ENCODE peak calls at places on chromosomes 1 and 21, in four cellular contexts. One of them, this sample, is unnamed.

GRCh38 chr21:25552856-25553255 is 54.4 kb downstream of the MRPL39 start:
- DNase-seq in HepG2: peak; percentile 42
- DNase-seq in CD4-positive, CD25-positive, alpha-beta regulatory T cell: no peak
- DNase-seq in Karpas-422: no peak
- DNase-seq in this sample: no peak

GRCh38 chr1:25195835-25196234 is 36.5 kb downstream of the SYF2 start:
- DNase-seq in HepG2: no peak
- DNase-seq in CD4-positive, CD25-positive, alpha-beta regulatory T cell: no peak
- DNase-seq in Karpas-422: no peak
- DNase-seq in this sample: no peak

GRCh38 chr1:232385221-232385620 is 244.7 kb downstream of the SIPA1L2 start:
- DNase-seq in HepG2: no peak
- DNase-seq in CD4-positive, CD25-positive, alpha-beta regulatory T cell: no peak
- DNase-seq in Karpas-422: no peak
- DNase-seq in this sample: no peak

GRCh38 chr1:30781906-30782305 is 24.3 kb upstream of the LAPTM5 start:
- DNase-seq in HepG2: no peak
- DNase-seq in CD4-positive, CD25-positive, alpha-beta regulatory T cell: no peak
- DNase-seq in Karpas-422: no peak
- DNase-seq in this sample: no peak

GRCh38 chr21:38628426-38628825 is 130.1 kb upstream of the ERG start:
- DNase-seq in HepG2: peak; percentile 2
- DNase-seq in CD4-positive, CD25-positive, alpha-beta regulatory T cell: no peak
- DNase-seq in Karpas-422: no peak
- DNase-seq in this sample: no peak

GRCh38 chr1:198064181-198064580 is 92.6 kb upstream of the NEK7 start:
- DNase-seq in HepG2: no peak
- DNase-seq in CD4-positive, CD25-positive, alpha-beta regulatory T cell: no peak
- DNase-seq in Karpas-422: no peak
- DNase-seq in this sample: no peak

GRCh38 chr1:151989131-151989868 is 4.4 kb downstream of the S100A10 start:
- DNase-seq in HepG2: no peak
- DNase-seq in CD4-positive, CD25-positive, alpha-beta regulatory T cell: peak; percentile 47
- DNase-seq in Karpas-422: no peak
- DNase-seq in this sample: no peak

GRCh38 chr1:89953929-89954328 is 41.0 kb upstream of the ZNF326 start:
- DNase-seq in HepG2: no peak
- DNase-seq in CD4-positive, CD25-positive, alpha-beta regulatory T cell: no peak
- DNase-seq in Karpas-422: no peak
- DNase-seq in this sample: no peak

GRCh38 chr1:41381691-41382530 is 20.7 kb downstream of the FOXO6 start:
- DNase-seq in HepG2: no peak
- DNase-seq in CD4-positive, CD25-positive, alpha-beta regulatory T cell: no peak
- DNase-seq in Karpas-422: no peak
- DNase-seq in this sample: no peak

GRCh38 chr1:200445213-200445612 is 35.4 kb upstream of the ZNF281 start:
- DNase-seq in HepG2: no peak
- DNase-seq in CD4-positive, CD25-positive, alpha-beta regulatory T cell: no peak
- DNase-seq in Karpas-422: no peak
- DNase-seq in this sample: no peak

GRCh38 chr21:41316200-41316599 is 401 bp upstream of the FAM3B start:
- DNase-seq in HepG2: no peak
- DNase-seq in CD4-positive, CD25-positive, alpha-beta regulatory T cell: no peak
- DNase-seq in Karpas-422: no peak
- DNase-seq in this sample: no peak

GRCh38 chr1:41776896-41777431 is 141.8 kb downstream of the HIVEP3 start:
- DNase-seq in HepG2: no peak
- DNase-seq in CD4-positive, CD25-positive, alpha-beta regulatory T cell: no peak
- DNase-seq in Karpas-422: no peak
- DNase-seq in this sample: no peak

GRCh38 chr1:62306065-62306464 is 13.2 kb downstream of the KANK4 start:
- DNase-seq in HepG2: no peak
- DNase-seq in CD4-positive, CD25-positive, alpha-beta regulatory T cell: no peak
- DNase-seq in Karpas-422: no peak
- DNase-seq in this sample: no peak

GRCh38 chr1:58874757-58875755 is 91.2 kb upstream of the JUN start:
- DNase-seq in HepG2: peak; percentile 84
- DNase-seq in CD4-positive, CD25-positive, alpha-beta regulatory T cell: no peak
- DNase-seq in Karpas-422: no peak
- DNase-seq in this sample: no peak

GRCh38 chr1:99602404-99602969 is 43.4 kb upstream of the PALMD start:
- DNase-seq in HepG2: no peak
- DNase-seq in CD4-positive, CD25-positive, alpha-beta regulatory T cell: no peak
- DNase-seq in Karpas-422: no peak
- DNase-seq in this sample: no peak

GRCh38 chr1:234611799-234612351 is 1.9 kb upstream of the IRF2BP2 start:
- DNase-seq in HepG2: peak; percentile 96
- DNase-seq in CD4-positive, CD25-positive, alpha-beta regulatory T cell: no peak
- DNase-seq in Karpas-422: peak; percentile 55
- DNase-seq in this sample: no peak

GRCh38 chr1:94096797-94097549 is 24.0 kb downstream of the ABCA4 start:
- DNase-seq in HepG2: peak; percentile 61
- DNase-seq in CD4-positive, CD25-positive, alpha-beta regulatory T cell: no peak
- DNase-seq in Karpas-422: no peak
- DNase-seq in this sample: no peak

GRCh38 chr1:54391450-54392071 is 14.6 kb downstream of the SSBP3 start:
- DNase-seq in HepG2: no peak
- DNase-seq in CD4-positive, CD25-positive, alpha-beta regulatory T cell: no peak
- DNase-seq in Karpas-422: no peak
- DNase-seq in this sample: no peak
- H3K36me3 ChIP-seq in HepG2: peaks cover 34% of the 10 kb centered on the region
- H3K36me3 ChIP-seq in CD4-positive, CD25-positive, alpha-beta regulatory T cell: peaks cover 33% of the 10 kb centered on the region
- H3K36me3 ChIP-seq in Karpas-422: no peaks in the 10 kb centered on the region
- H3K36me3 ChIP-seq in this sample: peaks cover 9% of the 10 kb centered on the region

DNA sequence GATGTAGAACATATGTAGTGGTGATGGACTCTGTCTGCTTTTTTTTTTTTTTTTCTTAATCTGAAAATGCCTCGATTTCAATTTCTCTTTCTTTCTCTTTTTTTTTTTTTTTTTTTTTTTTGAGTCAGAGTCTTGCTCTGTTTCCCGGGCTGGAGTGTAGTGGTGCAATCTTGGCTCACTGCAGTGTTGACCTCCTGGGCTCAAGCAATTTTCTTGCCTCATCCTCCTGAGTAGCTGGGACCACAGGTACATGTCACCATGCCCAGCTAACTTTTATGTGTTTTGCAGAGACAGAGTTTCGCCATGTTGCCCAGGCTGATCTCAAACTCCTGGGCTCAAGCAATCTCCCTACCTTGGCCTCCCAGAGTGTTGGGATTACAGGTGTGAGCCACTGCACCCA is 17.4 kb downstream of the MAST2 start:
- DNase-seq in HepG2: no peak
- DNase-seq in CD4-positive, CD25-positive, alpha-beta regulatory T cell: no peak
- DNase-seq in Karpas-422: no peak
- DNase-seq in this sample: no peak
- H3K36me3 ChIP-seq in HepG2: peaks cover 17% of the 10 kb centered on the region
- H3K36me3 ChIP-seq in CD4-positive, CD25-positive, alpha-beta regulatory T cell: no peaks in the 10 kb centered on the region
- H3K36me3 ChIP-seq in Karpas-422: peaks cover 44% of the 10 kb centered on the region
- H3K36me3 ChIP-seq in this sample: no peaks in the 10 kb centered on the region

GRCh38 chr1:39359028-39359570 is 132.3 kb upstream of the BMP8A start:
- DNase-seq in HepG2: no peak
- DNase-seq in CD4-positive, CD25-positive, alpha-beta regulatory T cell: no peak
- DNase-seq in Karpas-422: no peak
- DNase-seq in this sample: no peak

GRCh38 chr1:39361446-39361845 is 130.0 kb upstream of the BMP8A start:
- DNase-seq in HepG2: no peak
- DNase-seq in CD4-positive, CD25-positive, alpha-beta regulatory T cell: no peak
- DNase-seq in Karpas-422: no peak
- DNase-seq in this sample: no peak

GRCh38 chr1:39363267-39363666 is 128.2 kb upstream of the BMP8A start:
- DNase-seq in HepG2: no peak
- DNase-seq in CD4-positive, CD25-positive, alpha-beta regulatory T cell: no peak
- DNase-seq in Karpas-422: no peak
- DNase-seq in this sample: no peak

GRCh38 chr1:39358491-39358890 is 132.9 kb upstream of the BMP8A start:
- DNase-seq in HepG2: no peak
- DNase-seq in CD4-positive, CD25-positive, alpha-beta regulatory T cell: no peak
- DNase-seq in Karpas-422: no peak
- DNase-seq in this sample: no peak

DNA sequence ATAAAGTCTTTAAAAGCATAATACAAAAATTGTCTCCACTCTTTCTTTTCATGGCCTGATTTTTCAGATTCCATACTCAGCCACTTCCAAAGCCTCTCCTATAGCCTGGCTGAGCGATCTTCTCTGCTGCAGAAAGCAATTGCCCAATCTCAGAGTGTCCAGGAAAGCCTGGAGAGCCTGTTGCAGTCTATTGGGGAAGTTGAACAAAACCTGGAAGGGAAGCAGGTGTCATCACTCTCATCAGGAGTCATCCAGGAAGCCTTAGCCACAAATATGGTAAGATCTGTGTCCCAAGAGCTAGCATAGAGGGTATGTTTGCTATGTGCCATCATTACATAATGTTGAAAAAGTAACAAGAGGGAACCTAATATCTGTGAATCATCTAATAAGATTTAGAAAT is 130.7 kb upstream of the BMP8A start:
- DNase-seq in HepG2: no peak
- DNase-seq in CD4-positive, CD25-positive, alpha-beta regulatory T cell: no peak
- DNase-seq in Karpas-422: no peak
- DNase-seq in this sample: no peak
- H3K36me3 ChIP-seq in HepG2: peaks cover 53% of the 10 kb centered on the region
- H3K36me3 ChIP-seq in CD4-positive, CD25-positive, alpha-beta regulatory T cell: peaks cover 82% of the 10 kb centered on the region
- H3K36me3 ChIP-seq in Karpas-422: no peaks in the 10 kb centered on the region
- H3K36me3 ChIP-seq in this sample: peaks cover 14% of the 10 kb centered on the region

GRCh38 chr1:208089151-208089550 is 155.0 kb downstream of the PLXNA2 start:
- DNase-seq in HepG2: no peak
- DNase-seq in CD4-positive, CD25-positive, alpha-beta regulatory T cell: no peak
- DNase-seq in Karpas-422: no peak
- DNase-seq in this sample: no peak

GRCh38 chr1:208093046-208093445 is 151.1 kb downstream of the PLXNA2 start:
- DNase-seq in HepG2: no peak
- DNase-seq in CD4-positive, CD25-positive, alpha-beta regulatory T cell: no peak
- DNase-seq in Karpas-422: no peak
- DNase-seq in this sample: no peak

GRCh38 chr1:208090776-208091291 is 153.3 kb downstream of the PLXNA2 start:
- DNase-seq in HepG2: no peak
- DNase-seq in CD4-positive, CD25-positive, alpha-beta regulatory T cell: no peak
- DNase-seq in Karpas-422: no peak
- DNase-seq in this sample: no peak

GRCh38 chr1:208088319-208088718 is 155.9 kb downstream of the PLXNA2 start:
- DNase-seq in HepG2: no peak
- DNase-seq in CD4-positive, CD25-positive, alpha-beta regulatory T cell: no peak
- DNase-seq in Karpas-422: no peak
- DNase-seq in this sample: no peak

DNA sequence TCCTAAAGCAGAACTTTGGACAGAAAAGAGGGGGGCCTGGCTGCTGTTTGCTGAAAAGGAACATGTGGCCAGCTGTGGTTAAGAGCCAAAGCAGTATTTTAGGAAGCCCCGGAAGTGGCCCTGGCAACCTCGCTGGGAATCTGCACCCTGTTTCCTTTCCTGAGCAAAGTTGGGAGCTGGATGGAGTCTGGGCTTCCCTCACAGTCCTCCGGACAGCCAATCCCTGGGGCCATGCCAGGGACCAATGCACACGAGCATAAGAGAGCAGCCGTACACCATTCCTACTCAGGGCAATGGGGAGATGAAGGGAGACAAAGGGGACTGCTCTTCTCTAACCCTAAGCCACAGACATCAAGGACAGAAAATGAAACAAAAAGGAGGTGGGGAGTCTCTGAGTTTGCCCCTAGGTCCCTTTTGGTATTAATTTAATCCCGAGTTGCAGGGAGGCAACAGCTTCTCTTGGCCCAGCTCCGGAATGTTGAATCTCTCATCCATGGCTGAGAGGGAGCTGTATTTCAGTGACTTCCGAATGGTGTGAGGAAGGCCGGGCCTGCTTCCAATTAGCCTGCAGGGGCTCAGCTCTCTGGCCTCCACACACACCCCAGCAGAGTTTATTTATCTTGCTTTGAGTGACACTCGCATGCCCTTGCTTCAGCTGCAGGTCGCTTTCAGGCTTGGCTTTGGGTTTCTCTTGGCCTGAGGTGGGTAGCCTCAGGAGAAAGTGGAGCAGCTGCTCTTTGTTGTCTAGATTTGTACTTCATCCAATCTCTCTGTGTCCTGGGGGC is 154.0 kb downstream of the PLXNA2 start:
- DNase-seq in HepG2: no peak
- DNase-seq in CD4-positive, CD25-positive, alpha-beta regulatory T cell: no peak
- DNase-seq in Karpas-422: no peak
- DNase-seq in this sample: no peak
- H3K36me3 ChIP-seq in HepG2: no peaks in the 10 kb centered on the region
- H3K36me3 ChIP-seq in CD4-positive, CD25-positive, alpha-beta regulatory T cell: no peaks in the 10 kb centered on the region
- H3K36me3 ChIP-seq in Karpas-422: no peaks in the 10 kb centered on the region
- H3K36me3 ChIP-seq in this sample: no peaks in the 10 kb centered on the region

GRCh38 chr1:53256744-53257453 is 18.6 kb upstream of the MAGOH start:
- DNase-seq in HepG2: no peak
- DNase-seq in CD4-positive, CD25-positive, alpha-beta regulatory T cell: no peak
- DNase-seq in Karpas-422: no peak
- DNase-seq in this sample: no peak

GRCh38 chr1:53259932-53260331 is 21.6 kb upstream of the MAGOH start:
- DNase-seq in HepG2: no peak
- DNase-seq in CD4-positive, CD25-positive, alpha-beta regulatory T cell: no peak
- DNase-seq in Karpas-422: no peak
- DNase-seq in this sample: no peak

GRCh38 chr1:53258216-53258615 is 19.9 kb upstream of the MAGOH start:
- DNase-seq in HepG2: no peak
- DNase-seq in CD4-positive, CD25-positive, alpha-beta regulatory T cell: no peak
- DNase-seq in Karpas-422: no peak
- DNase-seq in this sample: no peak

GRCh38 chr1:53255031-53255430 is 16.7 kb upstream of the MAGOH start:
- DNase-seq in HepG2: no peak
- DNase-seq in CD4-positive, CD25-positive, alpha-beta regulatory T cell: no peak
- DNase-seq in Karpas-422: no peak
- DNase-seq in this sample: no peak

DNA sequence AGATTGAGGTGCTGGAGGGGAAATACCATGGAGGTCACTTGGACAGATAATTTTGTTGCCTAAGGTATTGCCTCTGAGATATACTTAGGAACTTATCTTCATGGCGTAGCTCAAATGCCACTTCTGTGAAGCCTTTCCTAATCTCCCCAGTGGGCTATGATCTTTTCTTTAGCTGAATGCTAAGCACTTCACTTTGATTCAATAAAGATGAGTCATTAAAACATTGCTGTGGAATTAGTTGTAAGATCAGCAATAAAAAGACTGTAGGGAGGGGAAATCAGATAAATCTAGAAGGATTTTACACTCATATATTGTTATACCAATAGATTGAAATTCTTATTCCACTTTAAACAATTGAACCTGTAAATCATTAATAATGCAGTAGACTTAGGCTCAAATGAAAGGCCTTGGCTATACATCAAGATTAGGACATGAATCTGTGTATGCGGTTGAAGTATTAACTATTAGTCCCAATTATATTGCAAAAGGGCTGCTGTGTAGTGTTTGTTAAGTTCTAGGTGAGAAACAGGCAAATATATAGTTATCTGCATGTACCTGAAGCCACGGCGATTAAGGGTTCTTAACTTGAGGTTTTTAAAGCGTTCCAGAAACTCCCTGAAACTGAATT is 19.2 kb upstream of the MAGOH start:
- DNase-seq in HepG2: no peak
- DNase-seq in CD4-positive, CD25-positive, alpha-beta regulatory T cell: no peak
- DNase-seq in Karpas-422: no peak
- DNase-seq in this sample: no peak
- H3K36me3 ChIP-seq in HepG2: peaks cover 68% of the 10 kb centered on the region
- H3K36me3 ChIP-seq in CD4-positive, CD25-positive, alpha-beta regulatory T cell: peaks cover 43% of the 10 kb centered on the region
- H3K36me3 ChIP-seq in Karpas-422: peaks cover 82% of the 10 kb centered on the region
- H3K36me3 ChIP-seq in this sample: peaks cover 23% of the 10 kb centered on the region

GRCh38 chr1:206735553-206736031 is 35.0 kb upstream of the IL19 start:
- DNase-seq in HepG2: no peak
- DNase-seq in CD4-positive, CD25-positive, alpha-beta regulatory T cell: no peak
- DNase-seq in Karpas-422: no peak
- DNase-seq in this sample: no peak
- H3K36me3 ChIP-seq in HepG2: peaks cover 21% of the 10 kb centered on the region
- H3K36me3 ChIP-seq in CD4-positive, CD25-positive, alpha-beta regulatory T cell: peaks cover 31% of the 10 kb centered on the region
- H3K36me3 ChIP-seq in Karpas-422: no peaks in the 10 kb centered on the region
- H3K36me3 ChIP-seq in this sample: peaks cover 37% of the 10 kb centered on the region

GRCh38 chr1:16451868-16452528 is 11.5 kb downstream of the NECAP2 start:
- DNase-seq in HepG2: no peak
- DNase-seq in CD4-positive, CD25-positive, alpha-beta regulatory T cell: no peak
- DNase-seq in Karpas-422: no peak
- DNase-seq in this sample: no peak
- H3K36me3 ChIP-seq in HepG2: peaks cover 77% of the 10 kb centered on the region
- H3K36me3 ChIP-seq in CD4-positive, CD25-positive, alpha-beta regulatory T cell: peaks cover 90% of the 10 kb centered on the region
- H3K36me3 ChIP-seq in Karpas-422: peaks cover 24% of the 10 kb centered on the region
- H3K36me3 ChIP-seq in this sample: peaks cover 24% of the 10 kb centered on the region

This sample was measured in GM12878.